ENCODE peak calls at places on chromosome 1, in ten cellular contexts. U is spleen; G is CD8-positive, alpha-beta T cell; W is H7; X is NT2/D1; L is AG09309; T is retinal pigment epithelial cell; Q is esophagus squamous epithelium; E is HCT116; Z is heart left ventricle. N is an unnamed sample.

GRCh38 chr1:54200519-54200997 is 591 bp downstream of the MRPL37 start:
- DNase-seq in U (no peak), G (no peak), W (no peak), X (no peak), L (no peak), T (no peak), Q (no peak), E (no peak), Z (no peak), N (no peak)

GRCh38 chr1:153678519-153679336 is at the start of gene NPR1:
- DNase-seq in U (peak), G (no peak), W (peak), X (no peak), L (no peak), T (no peak), Q (no peak), E (no peak), Z (peak), N (no peak)

GRCh38 chr1:114122891-114123621 is 30.6 kb downstream of the SYT6 start:
- DNase-seq in U (peak), G (no peak), W (peak), X (no peak), L (no peak), T (no peak), Q (no peak), E (no peak), Z (no peak), N (no peak)

GRCh38 chr1:243261389-243261788 is 5.5 kb downstream of the SDCCAG8 start:
- DNase-seq in U (no peak), G (no peak), W (no peak), X (no peak), L (no peak), T (no peak), Q (no peak), E (no peak), Z (no peak), N (no peak)

GRCh38 chr1:91583326-91583755 is 82.7 kb downstream of the CDC7 start:
- DNase-seq in U (no peak), G (no peak), W (no peak), X (no peak), L (peak), T (no peak), Q (no peak), E (no peak), Z (no peak), N (peak)

GRCh38 chr1:197838836-197839235 is 63.6 kb upstream of the DENND1B start:
- DNase-seq in U (no peak), G (no peak), W (no peak), X (no peak), L (peak), T (peak), Q (no peak), E (peak), Z (no peak), N (peak)

GRCh38 chr1:242219298-242219901 is 220.5 kb upstream of the MAP1LC3C start:
- DNase-seq in U (no peak), G (no peak), W (no peak), X (no peak), L (no peak), T (no peak), Q (no peak), E (no peak), Z (no peak), N (no peak)

GRCh38 chr1:46010611-46011010 is 121.8 kb downstream of the PIK3R3 start:
- DNase-seq in U (no peak), G (no peak), W (no peak), X (no peak), L (no peak), T (no peak), Q (no peak), E (no peak), Z (no peak), N (no peak)

GRCh38 chr1:84689514-84690396 is 506 bp downstream of the SSX2IP start:
- DNase-seq in U (peak), G (no peak), W (no peak), X (peak), L (no peak), T (no peak), Q (no peak), E (no peak), Z (peak), N (no peak)

GRCh38 chr1:211511947-211512346 is 20.0 kb upstream of the RD3 start:
- DNase-seq in U (no peak), G (no peak), W (no peak), X (no peak), L (no peak), T (no peak), Q (no peak), E (no peak), Z (no peak), N (peak)

GRCh38 chr1:31588751-31589515 is 12.6 kb downstream of the TINAGL1 start:
- DNase-seq in U (no peak), G (no peak), W (peak), X (no peak), L (no peak), T (no peak), Q (no peak), E (no peak), Z (peak), N (no peak)

GRCh38 chr1:170714163-170714562 is 50.2 kb downstream of the PRRX1 start:
- DNase-seq in U (no peak), G (no peak), W (no peak), X (no peak), L (peak), T (no peak), Q (no peak), E (no peak), Z (no peak), N (no peak)

GRCh38 chr1:58331156-58331555 is 215.4 kb downstream of the OMA1 start:
- DNase-seq in U (no peak), G (no peak), W (no peak), X (no peak), L (peak), T (no peak), Q (no peak), E (no peak), Z (no peak), N (no peak)

GRCh38 chr1:200273305-200273704 is 136.5 kb downstream of the ZNF281 start:
- DNase-seq in U (no peak), G (no peak), W (no peak), X (no peak), L (no peak), T (no peak), Q (no peak), E (no peak), Z (no peak), N (no peak)

GRCh38 chr1:168483531-168483930 is 60.3 kb downstream of the XCL2 start:
- DNase-seq in U (no peak), G (no peak), W (no peak), X (no peak), L (peak), T (peak), Q (no peak), E (no peak), Z (no peak), N (no peak)

GRCh38 chr1:198860371-198860770 is 221.5 kb downstream of the PTPRC start:
- DNase-seq in U (no peak), G (no peak), W (no peak), X (no peak), L (no peak), T (no peak), Q (no peak), E (no peak), Z (no peak), N (no peak)

DNA sequence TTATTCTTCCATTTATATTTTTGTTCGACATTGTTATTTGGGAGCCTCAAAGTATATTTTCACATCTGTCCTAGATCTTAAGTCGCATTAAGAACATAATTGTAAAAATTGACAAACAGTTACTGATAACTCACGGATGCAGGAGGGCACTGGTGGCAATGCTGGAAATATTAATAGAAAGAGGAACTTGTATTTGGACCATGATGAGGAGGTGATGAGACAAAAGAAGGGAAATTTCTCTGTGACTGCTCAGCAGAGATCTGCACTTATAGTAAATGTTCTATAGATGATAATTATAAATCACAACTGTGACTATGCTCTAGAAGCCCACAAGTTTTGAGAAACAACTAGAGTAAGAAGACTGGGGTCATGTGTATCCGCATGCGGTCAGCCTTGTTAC is 8.7 kb upstream of the DUSP12 start:
- DNase-seq in U (no peak), G (no peak), W (no peak), X (no peak), L (no peak), T (no peak), Q (no peak), E (no peak), Z (no peak), N (no peak)
- H3K4me3 ChIP-seq in U (no peak), G (no peak), W (no peak), X (no peak), L (no peak), T (no peak), Q (no peak), E (no peak), Z (no peak), N (no peak)

GRCh38 chr1:40390857-40391256 is 17.3 kb downstream of the SMAP2 start:
- DNase-seq in U (no peak), G (no peak), W (no peak), X (no peak), L (no peak), T (no peak), Q (no peak), E (no peak), Z (no peak), N (no peak)
- H3K4me3 ChIP-seq in U (no peak), G (no peak), W (no peak), X (no peak), L (no peak), T (no peak), Q (no peak), E (no peak), Z (no peak), N (no peak)

DNA sequence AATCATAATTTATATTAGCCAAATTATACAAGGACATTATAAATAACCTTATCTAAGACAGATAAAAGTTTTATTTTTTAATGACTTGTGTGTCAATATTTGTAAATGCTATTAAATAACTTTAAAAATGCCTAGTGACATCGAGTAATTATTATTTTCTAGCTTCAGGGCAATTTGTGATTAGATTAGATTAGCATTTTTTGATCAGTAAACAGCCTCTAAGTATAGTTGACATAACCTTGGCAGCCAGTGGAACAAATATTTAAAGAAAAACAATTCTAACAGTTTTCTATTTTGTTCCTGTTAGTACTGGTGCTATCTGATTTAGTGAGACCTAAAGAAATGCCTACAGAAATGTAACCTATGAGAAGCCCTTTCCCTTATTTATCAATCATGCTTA is 169.1 kb downstream of the PLA2G4A start:
- DNase-seq in U (no peak), G (no peak), W (no peak), X (no peak), L (no peak), T (no peak), Q (no peak), E (no peak), Z (no peak), N (no peak)
- H3K4me3 ChIP-seq in U (no peak), G (no peak), W (no peak), X (no peak), L (no peak), T (no peak), Q (no peak), E (no peak), Z (no peak), N (no peak)

DNA sequence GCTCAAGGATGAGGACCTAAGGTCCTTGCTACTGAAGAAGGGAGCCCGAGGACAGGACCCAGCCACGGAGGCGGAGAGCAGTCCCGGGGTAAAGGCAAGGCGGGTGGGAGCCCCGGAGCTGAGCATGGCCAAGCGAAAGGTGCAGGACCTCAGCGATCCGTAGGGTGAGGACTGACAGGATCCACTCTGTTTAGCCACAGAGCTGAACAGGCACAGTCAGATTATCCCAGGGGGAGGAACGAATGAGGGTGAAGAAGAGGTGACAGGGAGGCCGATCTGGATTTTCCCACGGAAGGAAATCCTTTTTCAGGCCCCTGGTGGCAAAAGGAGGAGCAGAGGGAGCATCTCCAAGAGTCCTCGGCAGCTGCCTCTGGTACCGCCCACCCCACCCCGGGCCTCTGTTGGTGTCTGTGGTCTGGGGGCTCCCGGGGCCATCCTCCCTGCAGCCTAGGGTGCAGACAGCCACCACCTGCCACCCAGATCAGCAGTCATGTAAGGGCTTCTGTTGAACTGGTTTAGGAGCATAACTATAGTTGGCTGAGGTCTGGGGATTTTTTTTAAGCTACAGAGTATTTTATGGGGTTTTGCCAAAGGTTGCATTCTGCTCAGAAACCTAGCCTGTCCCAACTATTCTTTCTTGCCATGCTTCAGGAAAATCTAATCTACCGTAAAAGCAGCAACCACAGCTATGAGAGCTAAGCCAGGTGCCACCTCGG is 32.3 kb upstream of the LBR start:
- DNase-seq in U (peak), G (no peak), W (peak), X (no peak), L (no peak), T (no peak), Q (no peak), E (no peak), Z (no peak), N (no peak)
- H3K4me3 ChIP-seq in U (no peak), G (no peak), W (no peak), X (no peak), L (no peak), T (no peak), Q (no peak), E (no peak), Z (no peak), N (no peak)

DNA sequence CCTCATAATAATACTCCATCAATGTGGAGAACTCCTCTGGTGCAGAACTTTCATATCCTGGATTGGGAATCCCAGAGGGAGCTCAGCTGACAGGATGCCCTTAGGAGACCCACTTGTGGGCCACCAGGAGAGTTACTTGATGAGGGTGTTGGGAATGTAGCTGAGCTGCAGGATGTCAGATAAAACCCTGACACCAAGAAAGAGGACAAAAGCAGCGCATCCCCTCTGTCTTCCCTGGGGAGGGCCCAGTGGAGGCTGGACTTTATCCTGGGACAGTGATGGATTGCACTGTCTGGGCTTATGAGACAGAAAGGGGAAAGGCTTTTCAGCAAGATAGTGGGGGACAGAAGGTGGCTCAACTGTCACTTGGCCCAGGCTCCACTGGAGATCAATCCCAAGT is 88.1 kb upstream of the BCAR3 start:
- DNase-seq in U (no peak), G (no peak), W (no peak), X (no peak), L (no peak), T (no peak), Q (no peak), E (no peak), Z (no peak), N (no peak)
- H3K4me3 ChIP-seq in U (no peak), G (no peak), W (no peak), X (no peak), L (no peak), T (no peak), Q (no peak), E (no peak), Z (no peak), N (no peak)